ENCODE peak calls at places on chromosomes 11 and 22, in four cellular contexts. A, W, F and B are unnamed samples. For H3K79me2, the result is how much of the 10 kb centered on the place peaks cover.

GRCh38 chr11:67562951-67563350 is 20.7 kb upstream of the GSTP1 start:
- DNase-seq in A (no peak), W (no peak), F (no peak), B (no peak)

GRCh38 chr22:26942301-26942927 is 285.0 kb downstream of the MIAT start:
- DNase-seq in A (no peak), W (no peak), F (no peak), B (no peak)

GRCh38 chr11:109735139-109735538 is 313.1 kb downstream of the C11orf87 start:
- DNase-seq in A (no peak), W (no peak), F (no peak), B (no peak)

GRCh38 chr11:77778118-77778517 is 42.4 kb downstream of the RSF1 start:
- DNase-seq in A (no peak), W (no peak), F (no peak), B (no peak)

GRCh38 chr22:48951836-48952235 is 875.8 kb downstream of the BRD1 start:
- DNase-seq in A (no peak), W (peak), F (no peak), B (no peak)

GRCh38 chr11:726278-726915 is 20.4 kb downstream of the EPS8L2 start:
- DNase-seq in A (no peak), W (peak), F (peak), B (no peak)

GRCh38 chr22:25362215-25362882 is 142.9 kb downstream of the CRYBB2 start:
- DNase-seq in A (no peak), W (peak), F (peak), B (no peak)

GRCh38 chr11:8196749-8197148 is 27.9 kb upstream of the RIC3 start:
- DNase-seq in A (no peak), W (no peak), F (no peak), B (no peak)

GRCh38 chr11:844693-845644 is 2.3 kb downstream of the TSPAN4 start:
- DNase-seq in A (no peak), W (peak), F (no peak), B (no peak)

GRCh38 chr11:69958308-69958707 is 119.8 kb upstream of the ANO1 start:
- DNase-seq in A (no peak), W (no peak), F (no peak), B (no peak)

GRCh38 chr11:129268371-129268770 is 76.2 kb upstream of the ARHGAP32 start:
- DNase-seq in A (no peak), W (no peak), F (no peak), B (no peak)

GRCh38 chr11:57314221-57314973 is 10.4 kb downstream of the TNKS1BP1 start:
- DNase-seq in A (no peak), W (no peak), F (no peak), B (no peak)

GRCh38 chr11:77374611-77375031 is 73.1 kb upstream of the GDPD4 start:
- DNase-seq in A (no peak), W (no peak), F (no peak), B (no peak)

GRCh38 chr22:38267086-38267485 is 5.7 kb downstream of the TMEM184B start:
- DNase-seq in A (no peak), W (peak), F (no peak), B (no peak)

GRCh38 chr11:125358254-125358840 is 137.7 kb downstream of the FEZ1 start:
- DNase-seq in A (no peak), W (no peak), F (no peak), B (no peak)

GRCh38 chr11:8917157-8917820 is 6.3 kb downstream of the AKIP1 start:
- DNase-seq in A (no peak), W (peak), F (no peak), B (no peak)

GRCh38 chr22:29689201-29689871 is 30.5 kb upstream of the CABP7 start:
- DNase-seq in A (no peak), W (no peak), F (no peak), B (no peak)

GRCh38 chr11:35377262-35377661 is 42.1 kb downstream of the SLC1A2 start:
- DNase-seq in A (no peak), W (no peak), F (no peak), B (no peak)

GRCh38 chr11:109752212-109752825 is 330.3 kb downstream of the C11orf87 start:
- DNase-seq in A (no peak), W (no peak), F (no peak), B (no peak)

DNA sequence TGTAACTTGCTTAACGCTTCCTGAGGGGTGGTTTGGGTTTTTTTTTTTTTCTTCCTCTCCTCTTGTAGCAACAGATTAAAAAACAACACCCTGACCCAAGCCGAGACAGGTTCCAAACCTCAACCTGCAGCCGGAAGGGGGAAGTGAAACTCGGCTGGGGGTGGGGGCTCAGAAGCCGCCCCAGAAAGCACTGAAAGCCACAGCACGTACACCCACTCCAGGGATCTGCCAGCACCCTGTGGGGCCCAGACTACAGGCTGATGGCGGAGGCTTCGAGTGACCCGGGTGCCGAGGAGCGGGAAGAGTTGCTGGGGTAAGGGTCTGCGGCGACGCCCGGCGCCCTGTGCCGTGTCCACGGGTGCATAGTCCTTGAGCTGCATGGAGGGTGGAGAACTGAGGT is at the start of gene LSP1:
- DNase-seq in A (peak), W (no peak), F (peak), B (no peak)
- TF ChIP-seq CTCF in A (no peak), W (no peak), F (no peak), B (no peak)

GRCh38 chr22:24144056-24144455 is 37.2 kb upstream of the SUSD2 start:
- DNase-seq in A (no peak), W (no peak), F (no peak), B (no peak)
- H3K79me2 ChIP-seq in A (under half), W (under half), F (under half), B (under half)

DNA sequence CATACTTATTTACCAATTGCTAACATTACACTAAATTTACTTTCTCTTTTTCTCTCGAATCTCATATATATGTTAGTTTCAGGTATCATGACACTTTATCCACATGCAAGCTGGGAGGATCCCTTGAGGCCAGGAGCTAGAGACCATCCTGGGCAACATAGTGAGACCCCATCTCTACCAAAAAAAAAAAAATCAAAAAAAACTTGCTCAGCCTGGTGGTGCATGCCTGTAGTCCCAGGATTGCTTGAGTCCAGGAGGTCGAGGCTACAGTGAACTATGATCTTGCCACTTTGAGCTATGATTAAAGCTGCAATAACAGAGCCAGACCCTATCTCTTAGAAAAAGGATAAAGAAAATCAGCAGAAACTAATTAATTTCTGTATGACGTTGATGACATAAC is 3.8 kb upstream of the UPK3A start:
- DNase-seq in A (no peak), W (no peak), F (no peak), B (no peak)
- H3K27ac ChIP-seq in A (no peak), W (no peak), F (no peak), B (no peak)

GRCh38 chr22:42277988-42278776 is 7.7 kb upstream of the TCF20 start:
- DNase-seq in A (no peak), W (no peak), F (peak), B (no peak)
- TF ChIP-seq CTCF in A (peak), W (peak), F (peak), B (peak)

GRCh38 chr11:66243816-66244215 is 24.6 kb upstream of the RAB1B start:
- DNase-seq in A (no peak), W (no peak), F (no peak), B (no peak)

GRCh38 chr11:66238786-66239413 is 29.5 kb upstream of the RAB1B start:
- DNase-seq in A (no peak), W (no peak), F (no peak), B (no peak)

GRCh38 chr11:66240781-66241136 is 27.7 kb upstream of the RAB1B start:
- DNase-seq in A (no peak), W (no peak), F (no peak), B (no peak)

GRCh38 chr11:66239998-66240780 is 28.2 kb upstream of the RAB1B start:
- DNase-seq in A (no peak), W (no peak), F (no peak), B (no peak)

GRCh38 chr11:66242085-66242765 is 26.2 kb upstream of the RAB1B start:
- DNase-seq in A (no peak), W (no peak), F (no peak), B (no peak)
- H3K79me2 ChIP-seq in A (under half), W (under half), F (under half), B (under half)

DNA sequence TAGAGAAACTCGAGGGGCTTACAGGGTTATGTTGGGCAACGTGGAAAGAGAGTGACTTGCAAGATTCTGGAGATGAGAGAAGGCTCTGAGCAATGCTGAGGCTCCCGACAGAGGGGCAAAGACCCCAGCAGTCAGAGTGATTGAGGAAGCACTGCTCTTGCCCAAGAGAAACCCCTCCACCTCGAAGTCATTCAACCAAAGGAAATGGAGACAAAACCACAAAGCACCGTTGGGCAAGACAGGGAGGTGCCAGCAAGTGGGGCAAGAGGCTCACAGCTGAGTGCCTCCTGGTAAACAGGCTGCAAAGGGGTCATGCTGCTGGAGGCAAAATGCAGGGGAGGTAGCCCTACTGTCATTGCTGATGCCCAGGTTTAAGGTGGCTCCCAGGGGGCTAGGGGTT is 17.9 kb upstream of the MYH9 start:
- DNase-seq in A (no peak), W (no peak), F (peak), B (no peak)
- H3K27ac ChIP-seq in A (peak), W (no peak), F (peak), B (no peak)

DNA sequence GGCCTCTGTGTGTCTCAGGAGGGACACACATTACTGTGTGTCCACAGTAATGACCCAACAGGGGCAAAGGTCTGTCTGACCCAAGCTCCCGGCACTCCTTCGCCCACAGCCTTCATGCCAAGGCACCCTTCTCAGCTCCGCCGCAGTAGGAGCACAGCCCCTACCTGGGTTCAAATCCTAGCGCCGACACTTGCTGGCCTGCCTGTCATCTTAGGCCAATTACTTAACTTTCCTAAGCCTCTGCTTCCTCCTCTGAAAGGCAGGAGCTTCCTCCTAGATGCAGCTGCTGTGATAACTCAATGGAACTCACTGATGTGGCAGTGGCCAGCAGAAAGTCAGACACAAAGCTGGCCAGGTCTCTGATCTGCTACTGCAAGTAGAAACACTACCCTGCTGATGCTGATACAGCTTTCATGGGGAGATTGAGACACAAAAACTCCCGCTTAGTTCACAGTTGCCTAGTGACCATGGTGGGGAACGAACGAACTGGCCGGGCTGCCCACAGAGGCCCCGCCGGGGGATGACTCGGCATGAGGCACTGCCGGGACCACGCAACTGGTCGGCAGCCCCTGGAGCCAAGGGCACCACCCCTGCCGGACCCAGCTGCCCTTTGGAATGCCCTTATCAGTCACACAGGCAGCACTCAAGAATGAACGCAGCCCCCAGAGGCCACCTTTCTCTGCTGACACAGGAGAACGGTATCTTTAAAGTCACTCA is 8.1 kb downstream of the EHD1 start:
- DNase-seq in A (no peak), W (no peak), F (no peak), B (no peak)
- TF ChIP-seq CTCF in A (no peak), W (no peak), F (no peak), B (no peak)

GRCh38 chr11:47494996-47495855 is 46.3 kb upstream of the RAPSN start:
- DNase-seq in A (no peak), W (no peak), F (no peak), B (no peak)
- H3K79me2 ChIP-seq in A (half or more), W (under half), F (half or more), B (half or more)

GRCh38 chr11:45154276-45154675 is 7.8 kb downstream of the PRDM11 start:
- DNase-seq in A (no peak), W (no peak), F (no peak), B (no peak)
- H3K27ac ChIP-seq in A (no peak), W (no peak), F (no peak), B (no peak)

DNA sequence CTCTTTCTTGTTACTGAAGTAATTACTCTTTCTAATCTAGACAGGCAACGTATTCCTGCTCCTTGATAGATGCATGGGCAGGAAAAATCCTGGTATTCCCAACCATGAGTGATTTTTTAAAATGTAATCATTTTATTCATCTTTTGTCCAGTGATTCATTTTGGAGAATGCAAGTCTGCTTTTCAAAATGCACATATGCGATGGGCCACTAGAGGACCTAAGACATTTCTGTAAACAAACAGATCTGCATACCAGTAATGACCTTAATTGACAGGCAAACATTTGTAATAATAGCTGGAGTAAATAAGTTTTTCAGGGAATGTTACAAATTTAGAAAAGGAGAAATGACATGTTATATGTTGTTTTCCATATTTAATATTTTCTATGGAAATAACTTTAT is 1167.6 kb downstream of the JRKL start:
- DNase-seq in A (no peak), W (no peak), F (peak), B (no peak)
- TF ChIP-seq CTCF in A (no peak), W (peak), F (peak), B (no peak)